ENCODE peak calls at places on chromosomes 3 and 15, in four cellular contexts. J is mesenchymal stem cell, R is right lobe of liver, G is suprapubic skin. U is an unnamed sample.

GRCh38 chr3:168249048-168249538 is 153.4 kb upstream of the GOLIM4 start:
- DNase-seq in J (peak; percentile 45), R (peak; percentile 6), G (no peak), U (no peak)

GRCh38 chr3:112794622-112795172 is 52.0 kb downstream of the CD200R1L start:
- DNase-seq in R (no peak), J (peak; percentile 21), G (no peak), U (no peak)

GRCh38 chr3:136952292-136952691 is 5.5 kb upstream of the IL20RB start:
- DNase-seq in J (peak; percentile 69), R (no peak), G (no peak), U (peak; percentile 97)

GRCh38 chr15:76994001-76994400 is 925 bp upstream of the PSTPIP1 start:
- DNase-seq in G (peak; percentile 60), J (no peak), R (peak; percentile 52), U (peak; percentile 66)

GRCh38 chr3:30324587-30324986 is 281.8 kb upstream of the TGFBR2 start:
- DNase-seq in G (no peak), R (no peak), J (peak; percentile 22), U (no peak)

GRCh38 chr3:106379251-106379750 is 510.5 kb upstream of the CBLB start:
- DNase-seq in J (no peak), G (no peak), R (no peak), U (peak; percentile 15)

GRCh38 chr15:74193305-74193718 is 9.3 kb downstream of the STRA6 start:
- DNase-seq in J (peak; percentile 80), R (no peak), G (no peak), U (peak; percentile 99)

GRCh38 chr15:77821188-77821958 is 188.7 kb upstream of the LINGO1 start:
- DNase-seq in R (peak; percentile 67), J (peak; percentile 72), G (no peak), U (peak; percentile 42)

GRCh38 chr3:196971094-196971698 is 2.6 kb upstream of the PIGZ start:
- DNase-seq in J (no peak), G (peak; percentile 53), R (no peak), U (peak; percentile 25)

GRCh38 chr3:9696480-9697220 is 7.0 kb upstream of the CPNE9 start:
- DNase-seq in G (no peak), J (no peak), R (no peak), U (no peak)

GRCh38 chr15:80480909-80481308 is 76.7 kb downstream of the ARNT2 start:
- DNase-seq in J (peak; percentile 90), G (peak; percentile 74), R (no peak), U (peak; percentile 65)

GRCh38 chr3:149895807-149896206 is 74.9 kb downstream of the PFN2 start:
- DNase-seq in R (no peak), J (no peak), G (no peak), U (no peak)

GRCh38 chr3:154224366-154224765 is 99.9 kb downstream of the DHX36 start:
- DNase-seq in G (no peak), R (no peak), J (no peak), U (no peak)

GRCh38 chr3:73540969-73541740 is 83.6 kb downstream of the PDZRN3 start:
- DNase-seq in J (no peak), R (no peak), G (no peak), U (peak; percentile 72)

GRCh38 chr15:83673385-83673784 is 19.5 kb downstream of the ADAMTSL3 start:
- DNase-seq in R (no peak), J (no peak), G (no peak), U (no peak)

GRCh38 chr15:90286678-90287077 is 21.2 kb downstream of the NGRN start:
- DNase-seq in G (no peak), J (peak; percentile 24), R (no peak), U (peak; percentile 34)

GRCh38 chr3:58206406-58207011 is 4.3 kb downstream of the DNASE1L3 start:
- DNase-seq in G (peak; percentile 43), R (no peak), J (no peak), U (peak; percentile 89)

GRCh38 chr3:57006048-57006709 is 54.3 kb upstream of the SPATA12 start:
- DNase-seq in J (no peak), G (no peak), R (no peak), U (no peak)

GRCh38 chr3:102630531-102630930 is 195.7 kb downstream of the ZPLD1 start:
- DNase-seq in J (no peak), G (no peak), R (no peak), U (no peak)

GRCh38 chr15:66936115-66936863 is 129.1 kb upstream of the SMAD3 start:
- DNase-seq in R (no peak), G (peak; percentile 70), J (peak; percentile 18), U (no peak)

GRCh38 chr3:156691920-156692319 is 17.5 kb downstream of the TIPARP start:
- DNase-seq in R (no peak), G (no peak), J (peak; percentile 87), U (peak; percentile 72)

GRCh38 chr3:124504332-124505059 is 225.8 kb upstream of the UMPS start:
- DNase-seq in R (no peak), G (no peak), J (no peak), U (no peak)

GRCh38 chr15:68303134-68303533 is 25.6 kb downstream of the FEM1B start:
- DNase-seq in J (no peak), R (no peak), G (no peak), U (no peak)

GRCh38 chr15:29613951-29614382 is 208.3 kb downstream of the TJP1 start:
- DNase-seq in G (no peak), R (no peak), J (no peak), U (no peak)

GRCh38 chr15:36807134-36807764 is 227.8 kb downstream of the CDIN1 start:
- DNase-seq in J (no peak), G (no peak), R (no peak), U (no peak)

GRCh38 chr3:197468866-197469382 is 86.8 kb downstream of the BDH1 start:
- DNase-seq in G (no peak), J (peak; percentile 86), R (peak; percentile 35), U (no peak)

GRCh38 chr3:176120507-176120906 is 1076.8 kb downstream of the TBL1XR1 start:
- DNase-seq in J (no peak), R (no peak), G (no peak), U (no peak)

GRCh38 chr3:113205481-113205880 is 5.9 kb upstream of the BOC start:
- DNase-seq in R (no peak), J (no peak), G (no peak), U (no peak)

GRCh38 chr3:24943961-24944360 is 449.3 kb upstream of the THRB start:
- DNase-seq in J (no peak), G (no peak), R (no peak), U (no peak)

GRCh38 chr3:105415981-105416380 is 49.3 kb downstream of the ALCAM start:
- DNase-seq in R (no peak), J (peak; percentile 45), G (no peak), U (no peak)

GRCh38 chr3:99861216-99861615 is 43.6 kb downstream of the CMSS1 start:
- DNase-seq in J (no peak), R (no peak), G (no peak), U (no peak)
- H3K36me3 ChIP-seq in J (peaks cover 77% of the 10 kb centered on the region), R (no peaks in the 10 kb centered on the region), G (peaks cover 10% of the 10 kb centered on the region), U (peaks cover 1% of the 10 kb centered on the region)

GRCh38 chr3:152322756-152323155 is 54.0 kb downstream of the MBNL1 start:
- DNase-seq in R (no peak), G (no peak), J (no peak), U (no peak)

GRCh38 chr3:152321806-152322377 is 53.2 kb downstream of the MBNL1 start:
- DNase-seq in J (no peak), R (no peak), G (no peak), U (no peak)

GRCh38 chr3:152320201-152320617 is 51.5 kb downstream of the MBNL1 start:
- DNase-seq in R (no peak), G (no peak), J (peak; percentile 55), U (no peak)

GRCh38 chr3:152319256-152319655 is 50.5 kb downstream of the MBNL1 start:
- DNase-seq in G (no peak), J (no peak), R (no peak), U (no peak)

DNA sequence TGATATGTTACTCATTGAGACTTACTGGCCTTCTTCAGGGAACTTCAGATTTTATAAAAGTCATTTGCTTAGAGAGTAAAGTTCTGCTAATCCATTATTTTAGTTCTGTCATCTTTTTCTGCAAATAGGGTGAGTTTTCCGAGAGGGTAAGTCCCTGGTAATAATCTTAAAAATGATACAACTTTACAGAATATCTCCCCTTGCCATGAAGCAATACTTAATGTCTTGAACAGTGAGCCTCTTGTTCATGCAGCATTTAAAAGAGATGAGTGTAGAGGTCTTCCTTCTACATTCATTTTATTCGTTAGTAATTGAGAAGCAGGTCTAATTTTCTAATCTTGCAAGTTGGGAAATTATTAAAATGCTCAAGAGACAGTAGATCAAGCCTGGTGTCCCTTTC is 52.6 kb downstream of the MBNL1 start:
- DNase-seq in G (no peak), J (no peak), R (no peak), U (no peak)
- H3K4me3 ChIP-seq in G (no peak overlapping the region), J (no peak overlapping the region), R (no peak overlapping the region), U (no peak overlapping the region)

GRCh38 chr3:123113889-123114450 is 47.1 kb downstream of the PDIA5 start:
- DNase-seq in G (no peak), J (peak; percentile 15), R (no peak), U (no peak)

GRCh38 chr3:123119388-123119787 is 52.6 kb downstream of the PDIA5 start:
- DNase-seq in J (no peak), R (no peak), G (no peak), U (no peak)

GRCh38 chr3:123112232-123112631 is 45.4 kb downstream of the PDIA5 start:
- DNase-seq in R (no peak), G (no peak), J (no peak), U (no peak)

GRCh38 chr3:123119802-123120201 is 53.0 kb downstream of the PDIA5 start:
- DNase-seq in G (no peak), J (no peak), R (peak; percentile 37), U (no peak)

DNA sequence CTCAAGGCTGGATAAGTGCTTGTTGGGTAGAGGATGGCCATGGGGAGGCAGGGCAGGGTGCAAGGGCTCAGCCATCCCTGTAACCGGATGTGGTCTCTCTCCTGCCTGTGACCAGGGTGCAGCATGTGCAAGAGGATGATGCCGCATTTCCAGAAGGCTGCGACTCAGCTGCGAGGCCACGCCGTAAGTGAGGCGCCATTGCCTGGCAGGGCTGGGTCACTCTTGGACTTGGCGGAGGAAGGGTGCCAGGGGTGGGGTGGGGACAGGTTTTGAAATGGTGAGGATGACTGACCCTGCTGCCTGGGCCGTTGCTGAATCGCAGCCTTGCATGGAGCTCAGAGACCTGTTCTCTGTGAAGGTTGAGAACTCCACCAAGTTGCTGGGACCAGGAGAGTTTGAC is 49.3 kb downstream of the PDIA5 start:
- DNase-seq in R (no peak), G (no peak), J (no peak), U (no peak)
- H3K36me3 ChIP-seq in R (no peaks in the 10 kb centered on the region), G (peaks cover 61% of the 10 kb centered on the region), J (peaks cover 90% of the 10 kb centered on the region), U (peaks cover 8% of the 10 kb centered on the region)

DNA sequence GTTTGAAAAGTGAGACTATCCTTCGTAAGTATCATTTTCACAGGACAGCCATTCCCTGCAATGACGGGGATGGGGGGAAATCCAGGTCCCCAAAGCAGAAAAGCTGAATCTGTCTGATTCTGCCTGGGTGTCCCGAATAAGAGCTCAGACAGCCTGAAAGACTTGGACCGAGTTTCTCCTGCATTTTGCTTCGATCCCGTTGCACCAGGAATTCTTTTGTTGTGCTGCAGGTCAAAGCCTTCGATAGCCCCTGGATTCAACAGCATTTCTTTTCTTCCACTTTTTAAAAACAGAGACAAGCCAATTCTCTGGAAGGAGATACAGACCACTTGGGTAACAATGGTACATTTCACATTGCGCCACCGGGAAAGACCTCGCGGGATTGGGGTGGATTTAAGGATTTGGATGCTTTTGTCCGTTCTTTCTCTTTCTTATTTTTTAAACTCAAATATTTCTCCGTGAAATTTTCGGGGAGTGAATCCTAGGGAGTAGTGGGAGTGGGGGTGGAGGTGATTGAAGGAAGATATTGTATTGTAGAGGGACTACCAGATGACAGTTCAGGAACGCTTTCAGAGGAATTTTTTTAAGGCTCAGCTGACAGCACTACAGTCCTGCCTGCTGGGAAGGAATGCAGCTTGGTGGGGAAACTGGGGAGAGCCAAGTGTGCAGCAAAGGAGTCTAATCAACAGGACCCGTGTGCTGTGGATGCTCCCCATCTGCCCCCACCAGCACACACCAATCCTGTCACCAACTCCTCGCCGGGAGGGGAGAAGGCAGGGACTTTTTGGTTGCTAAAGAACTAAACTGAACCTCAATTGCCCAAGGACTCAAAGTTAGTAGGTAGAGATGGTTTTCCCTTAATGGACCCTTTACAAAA is 2.6 kb downstream of the SLITRK3 start:
- DNase-seq in J (peak; percentile 30), G (no peak), R (no peak), U (no peak)
- H3K4me3 ChIP-seq in J (peak overlapping the region; percentile 60), G (peak overlapping the region; percentile 13), R (peak overlapping the region; percentile 1), U (no peak overlapping the region)